ENCODE peak calls at places on chromosomes 1 and 21, in five cellular contexts. H is H54, D is HTR-8/SVneo, C is KBM-7, K is GM13977. P is an unnamed sample.

GRCh38 chr1:109160054-109160840 is 46.3 kb downstream of the ELAPOR1 start:
- DNase-seq in H (no peak), D (no peak), C (no peak), K (no peak), P (no peak)

GRCh38 chr1:84698718-84699117 is 8.5 kb upstream of the SSX2IP start:
- DNase-seq in H (peak), D (peak), C (no peak), K (no peak), P (no peak)

GRCh38 chr1:17732475-17732874 is 22.7 kb upstream of the ACTL8 start:
- DNase-seq in H (peak), D (no peak), C (no peak), K (no peak), P (no peak)

GRCh38 chr1:89627596-89627962 is 5.3 kb upstream of the LRRC8C start:
- DNase-seq in H (no peak), D (no peak), C (no peak), K (no peak), P (no peak)

GRCh38 chr1:220787069-220787614 is 429 bp downstream of the MTARC1 start:
- DNase-seq in H (no peak), D (no peak), C (no peak), K (no peak), P (peak)

GRCh38 chr21:36889401-36889800 is 77.1 kb downstream of the HLCS start:
- DNase-seq in H (no peak), D (no peak), C (no peak), K (no peak), P (no peak)

GRCh38 chr1:223725578-223725977 is 13.2 kb downstream of the CAPN2 start:
- DNase-seq in H (no peak), D (no peak), C (no peak), K (no peak), P (no peak)

GRCh38 chr1:48462716-48463285 is 9.2 kb downstream of the SPATA6 start:
- DNase-seq in H (no peak), D (no peak), C (no peak), K (no peak), P (no peak)

GRCh38 chr21:35226960-35227741 is 178.0 kb upstream of the RUNX1 start:
- DNase-seq in H (no peak), D (no peak), C (peak), K (peak), P (peak)

GRCh38 chr1:205456868-205457724 is 1.3 kb upstream of the BLACAT1 start:
- DNase-seq in H (no peak), D (no peak), C (no peak), K (no peak), P (no peak)

GRCh38 chr1:44267438-44267837 is 54.2 kb downstream of the DMAP1 start:
- DNase-seq in H (no peak), D (no peak), C (no peak), K (no peak), P (no peak)

GRCh38 chr21:44370027-44370735 is 16.8 kb downstream of the TRPM2 start:
- DNase-seq in H (peak), D (peak), C (no peak), K (no peak), P (no peak)

GRCh38 chr21:45551316-45551715 is 9.1 kb upstream of the SLC19A1 start:
- DNase-seq in H (peak), D (peak), C (no peak), K (no peak), P (no peak)

GRCh38 chr21:45453308-45453950 is 48.5 kb downstream of the COL18A1 start:
- DNase-seq in H (no peak), D (no peak), C (no peak), K (no peak), P (no peak)

GRCh38 chr1:234437423-234438171 is 41.4 kb downstream of the TARBP1 start:
- DNase-seq in H (no peak), D (no peak), C (no peak), K (no peak), P (no peak)

GRCh38 chr1:57411262-57411661 is 12.6 kb downstream of the DAB1 start:
- DNase-seq in H (peak), D (peak), C (no peak), K (no peak), P (peak)

GRCh38 chr1:96374076-96374762 is 347.4 kb upstream of the PTBP2 start:
- DNase-seq in H (no peak), D (no peak), C (no peak), K (no peak), P (no peak)

P was measured in MM.1S.